ENCODE peak calls at places on chromosomes 6 and 20, in eight cellular contexts. C is stimulated activated CD4-positive, alpha-beta T cell treated with anti-CD3 and anti-CD28 coated beads, Interleukin-12 subunit alpha, Interleukin-12 subunit beta, amount 100 ng/mL, for 4 hours; W is stimulated activated CD8-positive, alpha-beta memory T cell treated with anti-CD3 and anti-CD28 coated beads, Interleukin-12 subunit alpha, Interleukin-12 subunit beta, amount 100 ng/mL, for 4 hours; G is GM12865; J is foreskin fibroblast; V is amniotic stem cell; X is T-helper 2 cell; Q is glutamatergic neuron. Z is an unnamed sample.

GRCh38 chr20:39044501-39044900 is 82.4 kb downstream of the DHX35 start:
- DNase-seq in G (no peak), J (no peak), W (no peak), V (no peak), Q (no peak), C (no peak), X (no peak), Z (no peak)

GRCh38 chr6:35181933-35182612 is 31.7 kb upstream of the SCUBE3 start:
- DNase-seq in X (no peak), G (peak; percentile 19), Q (no peak), C (no peak), V (no peak), W (no peak), J (peak; percentile 86), Z (no peak)

GRCh38 chr20:17761612-17762011 is 61.8 kb downstream of the BANF2 start:
- DNase-seq in X (no peak), W (no peak), G (no peak), Q (no peak), C (no peak), J (no peak), V (no peak), Z (no peak)

GRCh38 chr6:24630861-24631505 is 15.0 kb downstream of the KIAA0319 start:
- DNase-seq in V (no peak), C (no peak), Q (no peak), X (no peak), W (no peak), G (no peak), J (no peak), Z (no peak)

GRCh38 chr20:48953653-48954052 is 32.1 kb downstream of the ARFGEF2 start:
- DNase-seq in W (no peak), Q (no peak), V (no peak), G (no peak), J (no peak), X (no peak), C (no peak), Z (no peak)

GRCh38 chr6:87393026-87393622 is 14.6 kb upstream of the CFAP206 start:
- DNase-seq in V (peak; percentile 50), X (peak; percentile 76), G (peak; percentile 79), W (no peak), C (peak; percentile 4), J (peak; percentile 40), Q (no peak), Z (peak; percentile 74)

GRCh38 chr20:45631184-45631583 is at the start of gene WFDC9:
- DNase-seq in V (no peak), C (no peak), W (no peak), Q (no peak), X (no peak), G (no peak), J (no peak), Z (no peak)

GRCh38 chr6:43977404-43978111 is 149.7 kb downstream of the MRPL14 start:
- DNase-seq in W (no peak), C (no peak), G (peak; percentile 89), J (no peak), X (no peak), Q (no peak), V (no peak), Z (no peak)

GRCh38 chr6:167020211-167020610 is 21.0 kb downstream of the CEP43 start:
- DNase-seq in W (no peak), G (no peak), J (no peak), V (no peak), C (no peak), X (no peak), Q (no peak), Z (no peak)

GRCh38 chr6:24215068-24215467 is 89.1 kb downstream of the NRSN1 start:
- DNase-seq in G (no peak), C (no peak), Q (no peak), X (no peak), W (no peak), V (no peak), J (no peak), Z (no peak)

Z was measured in NCI-H510A treated with DMSO at 0.1 percent for 48 hours.